ENCODE peak calls at places on chromosomes 3 and 15, in nine cellular contexts. L is SK-N-SH, C is breast epithelium, F is sigmoid colon, Y is GM23338, S is left ventricle myocardium inferior, X is heart left ventricle, Z is body of pancreas, I is PC-3. R is an unnamed sample.

GRCh38 chr15:60740787-60741354 is 261.9 kb upstream of the ICE2 start:
- DNase-seq in L (no peak), C (no peak), F (no peak), Y (no peak), S (no peak), X (no peak), Z (no peak), I (no peak), R (no peak)

GRCh38 chr3:195863121-195864061 is 45.0 kb downstream of the TNK2 start:
- DNase-seq in L (peak; percentile 94), C (peak; percentile 83), F (peak; percentile 96), Y (peak; percentile 90), S (peak; percentile 89), X (peak; percentile 88), Z (peak; percentile 86), I (peak; percentile 88), R (peak; percentile 88)

GRCh38 chr3:158709666-158710083 is 22.6 kb downstream of the RARRES1 start:
- DNase-seq in L (no peak), C (no peak), F (no peak), Y (no peak), S (no peak), X (no peak), Z (no peak), I (peak; percentile 85), R (no peak)

GRCh38 chr3:138257986-138258385 is 70.9 kb downstream of the ARMC8 start:
- DNase-seq in L (no peak), C (no peak), F (no peak), Y (no peak), S (no peak), X (no peak), Z (no peak), I (no peak), R (no peak)

GRCh38 chr15:25183581-25184330 is 229.0 kb downstream of the SNRPN start:
- DNase-seq in L (no peak), C (no peak), F (peak; percentile 36), Y (no peak), S (peak; percentile 5), X (no peak), Z (no peak), I (no peak), R (no peak)

GRCh38 chr3:8386221-8386620 is 115.4 kb upstream of the LMCD1 start:
- DNase-seq in L (no peak), C (no peak), F (no peak), Y (no peak), S (no peak), X (no peak), Z (no peak), I (peak; percentile 47), R (no peak)

GRCh38 chr3:113534365-113534764 is 2.0 kb downstream of the SIDT1 start:
- DNase-seq in L (no peak), C (no peak), F (no peak), Y (no peak), S (no peak), X (no peak), Z (no peak), I (no peak), R (no peak)

GRCh38 chr15:55740479-55740878 is 2.5 kb downstream of the PRTG start:
- DNase-seq in L (no peak), C (no peak), F (no peak), Y (no peak), S (no peak), X (no peak), Z (no peak), I (no peak), R (no peak)

GRCh38 chr3:55330355-55330754 is 156.8 kb downstream of the WNT5A start:
- DNase-seq in L (no peak), C (peak; percentile 19), F (no peak), Y (no peak), S (no peak), X (no peak), Z (no peak), I (peak; percentile 94), R (peak; percentile 58)

DNA sequence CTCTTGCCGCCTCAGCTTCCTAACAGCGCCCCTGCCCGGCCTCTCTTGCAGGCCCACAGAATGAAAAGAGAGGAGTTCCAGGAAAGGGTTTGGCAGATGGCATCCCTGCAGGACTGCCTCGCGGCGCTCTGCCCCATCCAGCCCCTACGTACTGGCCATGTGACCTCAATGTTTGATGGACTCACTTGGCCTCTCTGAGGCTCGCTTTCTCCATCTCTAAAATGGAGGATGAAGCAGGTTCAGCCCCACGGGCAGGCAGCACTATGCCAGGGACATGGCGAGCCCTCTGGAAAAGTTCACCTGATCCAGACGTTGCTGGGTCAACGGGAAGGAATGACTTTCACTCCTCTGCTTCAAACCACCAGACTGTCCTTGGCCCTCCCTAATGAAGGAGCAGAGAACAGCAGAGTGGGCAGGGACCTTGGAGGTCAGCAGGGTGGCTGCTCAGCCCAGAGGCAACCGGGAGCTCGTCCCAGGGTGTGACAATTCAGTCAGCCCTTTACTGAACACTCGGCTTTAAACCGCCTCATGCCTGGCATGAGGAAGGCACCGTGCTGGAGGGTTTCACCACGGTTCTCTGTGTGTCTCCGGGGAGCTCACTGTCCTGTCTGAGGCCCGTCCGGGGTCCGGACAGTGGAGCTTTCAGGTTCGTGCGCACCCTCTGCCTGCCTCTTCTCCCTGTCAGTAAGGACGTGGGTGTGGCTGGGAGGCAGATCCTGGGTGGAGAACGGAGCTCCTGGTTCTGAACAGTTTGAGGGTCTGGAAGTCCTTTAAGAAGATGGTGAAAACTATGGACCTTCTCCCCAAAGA is 101.3 kb downstream of the LINGO1 start:
- DNase-seq in L (no peak), C (no peak), F (peak; percentile 44), Y (no peak), S (no peak), X (no peak), Z (no peak), I (no peak), R (no peak)
- TF ChIP-seq CTCF in L (no peak), C (no peak), F (no peak), Y (no peak), S (no peak), X (no peak), Z (no peak), I (no peak), R (no peak)

GRCh38 chr3:48635222-48636021 is at the start of gene SLC26A6:
- DNase-seq in L (peak; percentile 100), C (peak; percentile 94), F (peak; percentile 98), Y (peak; percentile 99), S (peak; percentile 98), X (peak; percentile 98), Z (peak; percentile 97), I (peak; percentile 98), R (peak; percentile 97)

GRCh38 chr3:48636149-48636548 is 888 bp upstream of the SLC26A6 start:
- DNase-seq in L (no peak), C (no peak), F (no peak), Y (peak; percentile 29), S (no peak), X (no peak), Z (no peak), I (no peak), R (no peak)

GRCh38 chr3:48633743-48634142 is 1.5 kb downstream of the SLC26A6 start:
- DNase-seq in L (no peak), C (no peak), F (no peak), Y (no peak), S (no peak), X (no peak), Z (no peak), I (no peak), R (no peak)

GRCh38 chr3:48633256-48633655 is 2.0 kb downstream of the SLC26A6 start:
- DNase-seq in L (no peak), C (no peak), F (no peak), Y (no peak), S (no peak), X (no peak), Z (no peak), I (no peak), R (no peak)

DNA sequence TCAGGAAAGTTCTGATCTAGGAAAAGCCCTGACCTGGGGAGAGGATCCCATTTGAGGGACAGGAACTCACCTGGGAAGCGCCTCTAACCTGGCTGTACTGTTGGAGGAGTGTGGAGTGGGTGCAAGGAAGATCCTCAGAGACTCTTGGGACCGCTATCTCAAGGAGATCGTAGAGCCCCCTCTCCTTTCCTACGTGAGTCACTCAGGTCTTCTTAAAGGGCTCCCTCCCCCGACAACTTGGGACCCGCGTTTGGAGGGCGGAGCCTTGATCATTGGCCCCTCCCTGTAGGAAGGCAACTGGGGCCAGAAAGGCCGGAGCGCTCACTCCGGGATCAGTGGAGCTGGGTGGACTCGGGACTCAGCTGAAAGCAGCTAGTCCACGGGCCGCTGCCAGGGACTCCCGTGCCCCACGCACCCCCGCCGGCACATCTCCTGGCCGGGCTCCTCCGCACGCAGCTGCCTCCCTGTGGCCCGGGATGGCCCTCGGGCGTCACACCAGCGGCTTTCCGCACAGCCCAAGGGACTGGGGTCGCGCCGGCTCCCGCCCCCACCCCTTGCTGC is 520 bp downstream of the SLC26A6 start:
- DNase-seq in L (peak; percentile 83), C (no peak), F (peak; percentile 82), Y (peak; percentile 78), S (peak; percentile 55), X (peak; percentile 46), Z (peak; percentile 51), I (peak; percentile 53), R (peak; percentile 53)
- H3K27ac ChIP-seq in L (peak overlapping the region; percentile 85), C (peak overlapping the region; percentile 55), F (peak overlapping the region; percentile 87), Y (peak overlapping the region; percentile 26), S (peak overlapping the region; percentile 94), X (no peak overlapping the region), Z (peak overlapping the region; percentile 57), I (no peak overlapping the region), R (peak overlapping the region; percentile 85)

DNA sequence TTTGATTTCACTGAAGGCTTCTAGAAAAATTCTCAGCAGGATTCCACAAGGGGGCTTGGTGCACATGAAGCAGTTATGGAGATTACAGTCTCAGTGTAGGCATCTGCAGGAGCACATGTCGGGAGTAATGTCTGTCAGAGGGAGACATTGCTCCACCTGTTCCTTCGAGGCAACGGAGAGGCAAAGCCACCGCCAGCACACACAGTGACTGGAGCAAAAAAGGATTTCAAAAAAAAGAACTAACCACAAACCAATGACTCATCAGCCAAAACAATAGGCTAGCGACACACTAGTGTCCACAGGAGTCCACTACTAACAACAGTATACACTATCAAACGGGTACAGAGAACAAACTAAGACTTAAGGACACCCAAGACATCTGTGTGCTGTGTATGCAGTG is 68.9 kb downstream of the NPTN start:
- DNase-seq in L (no peak), C (peak; percentile 33), F (no peak), Y (no peak), S (no peak), X (no peak), Z (no peak), I (peak; percentile 79), R (no peak)
- TF ChIP-seq CTCF in L (peak; percentile 38), C (no peak), F (no peak), Y (no peak), S (no peak), X (no peak), Z (no peak), I (peak; percentile 48), R (no peak)

DNA sequence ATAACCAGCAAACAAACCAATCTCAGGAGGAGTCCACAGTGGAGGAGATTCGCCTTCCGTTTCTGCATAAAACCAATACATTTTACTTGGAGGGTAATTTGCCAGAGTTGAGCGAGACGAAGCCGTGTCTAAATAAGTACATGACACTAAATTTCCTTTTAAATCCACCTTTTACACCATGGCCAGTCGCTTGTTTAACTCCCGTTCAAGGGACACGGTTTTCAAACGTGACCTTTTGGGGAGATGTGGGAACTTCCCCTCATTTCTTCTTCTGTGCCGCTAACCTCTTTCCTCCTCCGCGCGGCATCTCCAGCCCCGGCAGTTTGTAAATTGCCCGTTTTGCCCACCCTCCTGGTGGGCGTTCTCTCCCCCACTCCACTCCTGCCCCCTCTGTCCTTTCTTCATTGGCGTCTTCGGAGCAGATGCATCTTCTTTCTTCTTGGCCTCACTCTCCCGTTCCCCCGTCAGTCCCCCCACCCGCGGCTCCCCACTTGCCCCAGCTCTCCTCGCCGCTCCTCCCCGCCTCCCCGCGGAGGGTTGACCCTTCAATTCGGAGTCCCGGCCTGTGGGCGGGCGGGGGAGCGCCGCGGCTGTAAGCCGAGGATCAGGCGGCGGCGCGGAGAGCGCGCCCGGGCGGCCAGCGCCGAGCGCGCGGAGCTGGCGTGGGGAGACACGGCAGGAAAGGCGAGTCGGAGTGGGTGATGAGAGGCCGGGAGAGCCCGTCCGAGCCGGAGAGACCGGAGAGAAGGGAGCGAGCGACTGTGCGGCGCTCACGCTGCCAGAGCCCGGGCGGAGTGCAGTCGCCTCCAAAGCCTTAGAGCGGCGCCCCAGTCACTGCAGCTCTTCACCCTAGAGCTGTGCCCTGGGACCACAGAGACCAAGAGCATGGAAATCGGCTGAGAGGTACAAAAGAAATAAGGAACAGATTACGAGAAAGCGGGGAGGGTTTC is at the start of gene NLGN1:
- DNase-seq in L (peak; percentile 78), C (peak; percentile 33), F (peak; percentile 86), Y (peak; percentile 82), S (peak; percentile 72), X (peak; percentile 69), Z (peak; percentile 33), I (peak; percentile 17), R (peak; percentile 56)
- H3K27ac ChIP-seq in L (peak within 1 kb of the TSS; percentile 68), C (peak within 1 kb of the TSS; percentile 68), F (peak within 1 kb of the TSS; percentile 86), Y (no peak within 1 kb of the TSS), S (peak within 1 kb of the TSS; percentile 95), X (peak within 1 kb of the TSS; percentile 43), Z (peak within 1 kb of the TSS; percentile 1), I (no peak within 1 kb of the TSS), R (peak within 1 kb of the TSS; percentile 85)

R was measured in lung.